ENCODE peak calls at places on chromosomes 1 and 21, in six cellular contexts. H, L, U, X, N and I are unnamed samples.

GRCh38 chr21:42741056-42741455 is 87.6 kb downstream of the PDE9A start:
- DNase-seq in U (no peak), N (no peak), X (no peak), H (no peak), L (no peak), I (no peak)

GRCh38 chr1:181485276-181486097 is 2.2 kb downstream of the CACNA1E start:
- DNase-seq in N (peak), H (no peak), X (no peak), U (no peak), L (peak), I (no peak)

GRCh38 chr1:224809137-224809536 is 120.3 kb upstream of the DNAH14 start:
- DNase-seq in X (no peak), H (no peak), U (no peak), L (no peak), N (no peak), I (no peak)

GRCh38 chr1:212655668-212656440 is 43.8 kb downstream of the BATF3 start:
- DNase-seq in U (no peak), N (peak), X (no peak), H (no peak), L (no peak), I (peak)

GRCh38 chr21:27422435-27422834 is 455.5 kb upstream of the ADAMTS5 start:
- DNase-seq in H (no peak), X (no peak), U (no peak), L (no peak), N (no peak), I (peak)

GRCh38 chr21:32869459-32869858 is 97.9 kb upstream of the PAXBP1 start:
- DNase-seq in N (no peak), L (no peak), X (no peak), U (no peak), H (no peak), I (no peak)

GRCh38 chr1:235253219-235253640 is 74.7 kb downstream of the ARID4B start:
- DNase-seq in X (peak), H (peak), L (peak), U (peak), N (peak), I (peak)

GRCh38 chr1:98289296-98289695 is 368.5 kb upstream of the DPYD start:
- DNase-seq in U (no peak), H (no peak), X (no peak), N (no peak), L (no peak), I (no peak)

GRCh38 chr1:64687725-64688285 is 57.1 kb upstream of the RAVER2 start:
- DNase-seq in X (no peak), L (peak), U (no peak), H (peak), N (no peak), I (peak)

GRCh38 chr1:101993703-101994102 is 3.0 kb downstream of the OLFM3 start:
- DNase-seq in L (no peak), X (no peak), U (no peak), H (no peak), N (no peak), I (no peak)

GRCh38 chr1:175146535-175147213 is 45.9 kb downstream of the KIAA0040 start:
- DNase-seq in H (peak), L (peak), X (peak), U (peak), N (peak), I (peak)

GRCh38 chr1:179831225-179831624 is 46.4 kb downstream of the TOR1AIP2 start:
- DNase-seq in N (no peak), L (no peak), U (no peak), X (peak), H (no peak), I (no peak)

GRCh38 chr1:16155537-16156410 is at the start of gene EPHA2:
- DNase-seq in U (peak), X (peak), H (peak), N (peak), L (peak), I (peak)

GRCh38 chr21:45615145-45615711 is 28.3 kb upstream of the PCBP3 start:
- DNase-seq in L (peak), U (no peak), N (peak), X (no peak), H (peak), I (no peak)

GRCh38 chr1:168163670-168164069 is 15.1 kb upstream of the TIPRL start:
- DNase-seq in L (no peak), N (no peak), X (no peak), U (no peak), H (no peak), I (no peak)

GRCh38 chr1:31872658-31873636 is 57.1 kb upstream of the SPOCD1 start:
- DNase-seq in N (peak), H (no peak), X (no peak), U (no peak), L (no peak), I (no peak)

GRCh38 chr1:7356079-7356478 is 415.0 kb upstream of the VAMP3 start:
- DNase-seq in L (no peak), N (no peak), X (no peak), H (no peak), U (no peak), I (no peak)

GRCh38 chr1:116453906-116454305 is 80.9 kb downstream of the ATP1A1 start:
- DNase-seq in U (no peak), N (peak), L (no peak), H (no peak), X (no peak), I (no peak)

GRCh38 chr1:160855181-160855981 is 7.3 kb downstream of the CD244 start:
- DNase-seq in X (no peak), N (no peak), L (no peak), U (no peak), H (no peak), I (no peak)

GRCh38 chr21:45370575-45370974 is 34.4 kb upstream of the COL18A1 start:
- DNase-seq in H (no peak), X (no peak), N (no peak), L (no peak), U (no peak), I (no peak)

GRCh38 chr1:205273551-205273982 is 45.8 kb downstream of the TMCC2 start:
- DNase-seq in L (peak), N (peak), U (peak), H (peak), X (peak), I (peak)

GRCh38 chr1:157952601-157953000 is 40.8 kb upstream of the KIRREL1 start:
- DNase-seq in H (no peak), L (no peak), N (no peak), U (no peak), X (no peak), I (no peak)

GRCh38 chr1:15797614-15798390 is 9.6 kb downstream of the UQCRHL start:
- DNase-seq in H (no peak), X (no peak), U (no peak), L (peak), N (peak), I (peak)

GRCh38 chr1:220045356-220046051 is 801 bp downstream of the EPRS1 start:
- DNase-seq in H (no peak), L (no peak), X (no peak), N (no peak), U (no peak), I (peak)

GRCh38 chr21:21971384-21971783 is 973.2 kb downstream of the NCAM2 start:
- DNase-seq in X (no peak), H (no peak), N (no peak), U (no peak), L (no peak), I (no peak)

DNA sequence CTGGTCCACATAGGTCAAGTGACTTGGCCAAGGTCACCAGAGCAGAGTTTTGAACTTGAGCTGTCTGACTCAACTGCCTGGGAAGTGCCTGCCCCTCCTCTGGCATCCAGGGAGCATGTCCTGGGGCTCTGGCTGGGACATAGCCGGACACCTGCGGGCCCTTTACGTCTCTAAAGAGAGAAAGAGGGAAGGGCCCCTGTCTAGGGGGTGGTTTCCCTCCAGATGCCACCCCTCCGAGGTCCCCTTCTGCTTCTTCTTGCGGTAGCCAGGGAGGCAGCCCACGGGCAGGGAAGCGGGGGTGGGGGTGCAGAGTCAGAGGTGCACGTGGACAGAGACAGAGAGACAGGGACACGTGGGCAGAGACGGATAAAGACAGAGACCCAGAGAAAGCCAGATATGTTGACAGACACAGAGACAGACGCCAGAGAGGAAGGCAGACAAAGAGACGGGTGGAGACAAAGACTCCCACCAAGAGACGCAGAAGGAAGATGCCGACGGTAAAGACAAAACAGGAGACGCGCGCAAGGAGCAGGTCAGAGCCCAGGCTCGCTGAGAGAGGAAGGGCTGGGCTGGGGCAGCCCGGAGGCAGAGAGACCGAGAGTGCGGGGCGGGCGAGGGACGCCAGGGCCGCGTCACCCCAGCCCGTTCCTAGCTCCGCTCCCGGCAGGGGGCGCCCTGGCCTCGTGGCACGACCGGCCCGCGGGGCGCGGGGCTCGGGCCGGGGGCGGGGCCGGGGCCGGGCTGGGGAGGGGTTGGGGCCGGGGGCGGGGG is 458 bp upstream of the ALPL start:
- DNase-seq in H (no peak), N (peak), U (no peak), L (peak), X (peak), I (peak)
- H3K4me3 ChIP-seq in H (peak), N (peak), U (no peak), L (no peak), X (no peak), I (peak)

DNA sequence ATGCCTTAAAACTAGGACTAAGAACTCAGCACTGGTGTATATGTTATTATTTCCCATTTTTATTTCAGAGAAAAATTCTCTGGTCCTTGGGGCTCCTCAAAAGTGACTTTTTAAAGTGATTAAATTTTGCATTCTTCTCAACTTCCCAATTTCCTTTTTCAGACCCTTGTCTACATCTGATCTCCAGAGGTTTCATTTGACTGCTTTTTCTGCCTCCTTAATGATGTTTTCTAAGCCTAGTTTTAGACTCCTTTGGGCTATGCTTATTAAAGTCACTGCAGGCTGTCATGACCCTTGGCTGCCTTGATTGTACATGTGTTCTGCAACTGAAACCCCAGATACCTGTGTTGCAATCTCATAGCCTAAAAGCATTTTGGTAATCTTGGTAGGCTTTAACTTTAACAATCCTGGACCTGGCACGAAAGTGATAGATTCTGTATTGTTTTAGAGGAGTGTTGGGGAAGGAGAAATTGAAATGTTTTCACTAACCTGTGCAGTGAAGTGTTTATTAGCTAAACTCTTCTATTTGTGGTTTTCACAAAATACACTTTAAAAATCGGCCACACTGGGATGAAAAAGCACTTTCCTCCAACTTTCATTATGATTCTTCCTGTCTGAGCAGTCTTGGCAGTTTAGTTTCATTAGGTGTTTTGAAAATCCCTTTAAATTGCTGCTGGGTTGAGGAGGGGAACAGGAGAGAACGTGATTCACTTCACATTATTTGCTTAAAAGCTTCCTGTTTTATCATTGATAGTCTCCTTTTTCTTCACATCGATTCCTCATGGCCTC is 4.8 kb downstream of the MACO1 start:
- DNase-seq in N (no peak), H (no peak), X (no peak), L (no peak), U (no peak), I (peak)
- H3K4me3 ChIP-seq in N (no peak), H (no peak), X (no peak), L (no peak), U (no peak), I (no peak)

GRCh38 chr1:67793562-67793961 is 39.7 kb downstream of the GNG12 start:
- DNase-seq in L (no peak), U (no peak), X (no peak), H (peak), N (no peak), I (peak)

GRCh38 chr1:67792756-67793475 is 40.4 kb downstream of the GNG12 start:
- DNase-seq in L (no peak), U (no peak), H (no peak), N (no peak), X (no peak), I (no peak)

GRCh38 chr1:67789551-67789950 is 43.7 kb downstream of the GNG12 start:
- DNase-seq in L (no peak), N (no peak), H (no peak), U (no peak), X (no peak), I (no peak)

GRCh38 chr1:67791261-67791660 is 42.0 kb downstream of the GNG12 start:
- DNase-seq in N (no peak), X (no peak), U (no peak), H (peak), L (no peak), I (no peak)

DNA sequence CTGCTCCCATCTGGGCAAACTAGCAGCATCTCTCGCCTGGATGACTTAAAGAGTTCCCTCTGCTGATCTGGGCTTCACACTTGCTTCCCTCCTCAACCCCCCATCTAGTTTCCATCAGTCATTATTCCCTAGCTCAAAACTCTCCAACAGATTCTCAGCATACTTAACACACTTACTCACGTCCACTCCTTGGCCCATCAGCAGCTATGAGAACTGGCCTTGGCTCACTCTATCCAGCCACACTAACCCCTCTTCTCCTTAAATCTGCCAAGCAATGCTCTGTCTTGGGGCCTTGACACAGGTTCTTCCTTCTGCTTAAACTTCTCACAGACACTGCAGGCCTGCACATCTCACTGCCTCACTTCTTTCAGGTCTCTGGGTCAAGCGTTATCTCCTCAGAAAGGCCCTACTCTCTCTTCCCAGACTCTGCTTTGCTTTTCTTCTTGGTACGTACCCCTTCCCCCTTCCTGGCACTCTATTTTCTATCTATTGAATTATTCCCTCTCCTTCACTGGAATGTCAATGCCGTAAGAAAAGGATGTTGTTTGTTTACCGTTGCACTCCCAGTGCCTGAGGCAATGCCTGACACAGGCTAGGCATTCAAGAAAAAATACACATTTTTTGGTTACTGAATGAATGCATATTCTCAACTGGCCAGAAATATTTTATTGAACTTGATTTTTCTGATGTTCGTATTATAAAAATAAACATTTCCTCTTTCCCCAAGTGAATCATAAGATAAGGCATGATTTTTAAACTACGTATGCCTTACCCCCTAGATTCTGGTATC is 41.4 kb downstream of the GNG12 start:
- DNase-seq in X (no peak), H (peak), U (no peak), L (peak), N (no peak), I (peak)
- H3K4me3 ChIP-seq in X (no peak), H (peak), U (no peak), L (no peak), N (no peak), I (peak)

GRCh38 chr1:248857201-248857600 is 1.7 kb downstream of the ZNF692 start:
- DNase-seq in X (no peak), U (no peak), L (no peak), H (no peak), N (peak), I (no peak)
- H3K4me3 ChIP-seq in X (no peak), U (no peak), L (no peak), H (no peak), N (peak), I (no peak)

DNA sequence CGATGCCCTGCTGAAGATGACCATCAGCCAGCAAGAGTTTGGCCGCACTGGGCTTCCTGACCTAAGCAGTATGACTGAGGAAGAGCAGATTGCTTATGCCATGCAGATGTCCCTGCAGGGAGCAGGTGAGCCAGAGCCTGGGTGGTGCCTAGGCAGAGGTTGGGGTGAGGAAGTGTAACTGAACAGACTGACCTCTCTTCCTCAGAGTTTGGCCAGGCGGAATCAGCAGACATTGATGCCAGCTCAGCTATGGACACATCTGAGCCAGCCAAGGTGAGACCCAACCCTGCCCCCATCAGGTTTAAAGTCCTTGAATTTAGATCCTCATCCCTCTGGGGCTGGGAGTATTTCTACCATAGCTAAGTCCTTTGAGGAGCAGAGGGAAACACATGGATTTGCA is 11.8 kb downstream of the PSMD4 start:
- DNase-seq in N (no peak), L (no peak), U (no peak), X (no peak), H (no peak), I (no peak)
- H3K4me3 ChIP-seq in N (no peak), L (no peak), U (no peak), X (no peak), H (no peak), I (no peak)

GRCh38 chr1:230641900-230642262 is 400 bp upstream of the COG2 start:
- DNase-seq in L (no peak), N (no peak), U (peak), X (no peak), H (no peak), I (no peak)

GRCh38 chr1:230643887-230644286 is 1.6 kb downstream of the COG2 start:
- DNase-seq in U (no peak), H (peak), N (no peak), L (no peak), X (no peak), I (peak)

GRCh38 chr1:230642263-230642959 is at the start of gene COG2:
- DNase-seq in X (peak), H (peak), N (peak), L (peak), U (peak), I (peak)

GRCh38 chr1:230639714-230640209 is 2.5 kb upstream of the COG2 start:
- DNase-seq in H (no peak), X (no peak), U (no peak), L (peak), N (no peak), I (no peak)

DNA sequence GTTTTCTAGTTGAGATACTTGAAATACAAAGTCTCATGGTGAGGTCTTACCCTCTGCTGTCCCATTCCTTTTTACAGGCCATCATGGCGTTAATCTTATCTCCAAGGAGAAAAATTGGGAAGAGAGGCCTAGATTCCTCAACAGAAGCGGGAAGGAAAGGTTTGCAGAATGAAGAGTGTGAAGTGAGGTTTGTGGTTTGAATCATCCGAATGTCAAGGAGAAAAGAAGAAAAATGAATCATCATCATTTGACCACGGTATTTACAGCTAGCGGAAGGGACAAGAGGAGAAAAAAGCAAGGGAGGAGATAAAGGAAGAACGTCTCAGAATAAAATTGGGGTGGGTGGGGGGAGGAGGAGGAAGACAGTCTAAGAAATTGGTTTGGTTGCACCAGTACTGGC is 935 bp upstream of the COG2 start:
- DNase-seq in N (no peak), L (no peak), U (no peak), H (peak), X (no peak), I (no peak)
- H3K4me3 ChIP-seq in N (peak), L (no peak), U (no peak), H (peak), X (no peak), I (no peak)

GRCh38 chr1:153610334-153611023 is 2.5 kb downstream of the S100A16 start:
- DNase-seq in N (no peak), H (no peak), L (no peak), U (no peak), X (no peak), I (no peak)
- H3K4me3 ChIP-seq in N (peak), H (no peak), L (no peak), U (no peak), X (no peak), I (peak)

DNA sequence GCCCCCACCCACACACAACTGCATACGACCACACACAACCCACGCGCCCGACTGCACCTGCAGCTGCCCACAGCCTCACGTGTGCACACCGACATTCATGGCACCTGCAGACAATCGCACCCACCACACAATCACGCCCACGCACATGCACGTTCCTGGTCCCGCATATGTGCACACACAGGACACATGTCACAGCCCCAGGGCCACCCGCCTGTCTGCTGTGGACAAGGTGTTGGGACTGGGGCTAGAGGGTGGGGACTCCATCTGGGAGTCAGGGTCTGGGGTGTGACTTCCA is 56.4 kb downstream of the ARHGEF16 start:
- DNase-seq in L (no peak), U (no peak), X (no peak), H (no peak), N (no peak), I (no peak)
- H3K4me3 ChIP-seq in L (no peak), U (no peak), X (no peak), H (no peak), N (no peak), I (no peak)

DNA sequence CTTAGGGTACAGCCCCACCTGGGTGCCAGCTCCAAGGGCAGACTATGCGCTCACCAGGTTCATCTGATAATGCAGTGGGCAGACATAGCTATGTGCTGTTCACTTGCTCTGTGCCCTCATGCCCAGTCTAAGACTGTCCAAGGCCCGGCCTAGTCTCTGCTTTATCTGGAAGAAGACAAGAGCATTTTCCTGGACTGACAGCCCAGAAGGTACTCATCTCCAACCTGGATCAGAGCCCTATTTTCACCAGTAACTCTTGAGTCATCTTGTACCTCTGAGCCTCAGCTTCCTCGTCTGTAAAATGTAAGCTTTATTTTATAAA is 28.5 kb upstream of the LRRC8C start:
- DNase-seq in X (no peak), L (no peak), N (no peak), H (no peak), U (no peak), I (no peak)
- H3K4me3 ChIP-seq in X (no peak), L (no peak), N (no peak), H (no peak), U (no peak), I (no peak)